ENCODE peak calls at places on chromosomes 4 and X, in seven cellular contexts. One of them, this sample, is unnamed.

GRCh38 chr4:139245590-139245989 is 34.4 kb downstream of the MGARP start:
- DNase-seq in SIG-M5: no peak
- DNase-seq in stimulated activated CD4-positive, alpha-beta T cell treated with anti-CD3 and anti-CD28 coated beads, TNF-alpha, amount 100 ng/mL, for 1 hour: no peak
- DNase-seq in amniotic epithelial cell: no peak
- DNase-seq in type B pancreatic cell: no peak
- DNase-seq in astrocyte of the spinal cord: peak
- DNase-seq in COLO829: no peak
- DNase-seq in this sample: no peak

GRCh38 chr4:89781321-89781720 is 55.6 kb downstream of the SNCA start:
- DNase-seq in SIG-M5: no peak
- DNase-seq in stimulated activated CD4-positive, alpha-beta T cell treated with anti-CD3 and anti-CD28 coated beads, TNF-alpha, amount 100 ng/mL, for 1 hour: no peak
- DNase-seq in amniotic epithelial cell: no peak
- DNase-seq in type B pancreatic cell: no peak
- DNase-seq in astrocyte of the spinal cord: no peak
- DNase-seq in COLO829: no peak
- DNase-seq in this sample: no peak

GRCh38 chrX:135000516-135000915 is 9.7 kb downstream of the SMIM10 start:
- DNase-seq in SIG-M5: no peak
- DNase-seq in stimulated activated CD4-positive, alpha-beta T cell treated with anti-CD3 and anti-CD28 coated beads, TNF-alpha, amount 100 ng/mL, for 1 hour: no peak
- DNase-seq in amniotic epithelial cell: peak
- DNase-seq in type B pancreatic cell: no peak
- DNase-seq in astrocyte of the spinal cord: no peak
- DNase-seq in COLO829: no peak
- DNase-seq in this sample: no peak

GRCh38 chr4:7389101-7389701 is 45.5 kb downstream of the PSAPL1 start:
- DNase-seq in SIG-M5: no peak
- DNase-seq in stimulated activated CD4-positive, alpha-beta T cell treated with anti-CD3 and anti-CD28 coated beads, TNF-alpha, amount 100 ng/mL, for 1 hour: no peak
- DNase-seq in amniotic epithelial cell: no peak
- DNase-seq in type B pancreatic cell: peak
- DNase-seq in astrocyte of the spinal cord: no peak
- DNase-seq in COLO829: no peak
- DNase-seq in this sample: no peak

GRCh38 chr4:15001825-15002658 is at the start of gene CPEB2:
- DNase-seq in SIG-M5: peak
- DNase-seq in stimulated activated CD4-positive, alpha-beta T cell treated with anti-CD3 and anti-CD28 coated beads, TNF-alpha, amount 100 ng/mL, for 1 hour: peak
- DNase-seq in amniotic epithelial cell: peak
- DNase-seq in type B pancreatic cell: peak
- DNase-seq in astrocyte of the spinal cord: peak
- DNase-seq in COLO829: peak
- DNase-seq in this sample: peak

GRCh38 chr4:138199568-138200235 is 42.4 kb downstream of the SLC7A11 start:
- DNase-seq in SIG-M5: no peak
- DNase-seq in stimulated activated CD4-positive, alpha-beta T cell treated with anti-CD3 and anti-CD28 coated beads, TNF-alpha, amount 100 ng/mL, for 1 hour: no peak
- DNase-seq in amniotic epithelial cell: no peak
- DNase-seq in type B pancreatic cell: no peak
- DNase-seq in astrocyte of the spinal cord: peak
- DNase-seq in COLO829: no peak
- DNase-seq in this sample: no peak

GRCh38 chrX:10633722-10634121 is 13.3 kb upstream of the MID1 start:
- DNase-seq in SIG-M5: no peak
- DNase-seq in stimulated activated CD4-positive, alpha-beta T cell treated with anti-CD3 and anti-CD28 coated beads, TNF-alpha, amount 100 ng/mL, for 1 hour: no peak
- DNase-seq in amniotic epithelial cell: peak
- DNase-seq in type B pancreatic cell: no peak
- DNase-seq in astrocyte of the spinal cord: peak
- DNase-seq in COLO829: peak
- DNase-seq in this sample: no peak

GRCh38 chr4:127997534-127998388 is 32.6 kb downstream of the ABHD18 start:
- DNase-seq in SIG-M5: peak
- DNase-seq in stimulated activated CD4-positive, alpha-beta T cell treated with anti-CD3 and anti-CD28 coated beads, TNF-alpha, amount 100 ng/mL, for 1 hour: no peak
- DNase-seq in amniotic epithelial cell: peak
- DNase-seq in type B pancreatic cell: no peak
- DNase-seq in astrocyte of the spinal cord: peak
- DNase-seq in COLO829: no peak
- DNase-seq in this sample: no peak

GRCh38 chrX:40109288-40110008 is 11.7 kb upstream of the BCOR start:
- DNase-seq in SIG-M5: no peak
- DNase-seq in stimulated activated CD4-positive, alpha-beta T cell treated with anti-CD3 and anti-CD28 coated beads, TNF-alpha, amount 100 ng/mL, for 1 hour: no peak
- DNase-seq in amniotic epithelial cell: peak
- DNase-seq in type B pancreatic cell: no peak
- DNase-seq in astrocyte of the spinal cord: peak
- DNase-seq in COLO829: no peak
- DNase-seq in this sample: no peak

GRCh38 chr4:184962125-184962638 is 56.1 kb upstream of the HELT start:
- DNase-seq in SIG-M5: no peak
- DNase-seq in stimulated activated CD4-positive, alpha-beta T cell treated with anti-CD3 and anti-CD28 coated beads, TNF-alpha, amount 100 ng/mL, for 1 hour: no peak
- DNase-seq in amniotic epithelial cell: no peak
- DNase-seq in type B pancreatic cell: no peak
- DNase-seq in astrocyte of the spinal cord: no peak
- DNase-seq in COLO829: no peak
- DNase-seq in this sample: no peak

GRCh38 chrX:13876652-13877051 is 59.8 kb upstream of the GPM6B start:
- DNase-seq in SIG-M5: no peak
- DNase-seq in stimulated activated CD4-positive, alpha-beta T cell treated with anti-CD3 and anti-CD28 coated beads, TNF-alpha, amount 100 ng/mL, for 1 hour: no peak
- DNase-seq in amniotic epithelial cell: no peak
- DNase-seq in type B pancreatic cell: no peak
- DNase-seq in astrocyte of the spinal cord: peak
- DNase-seq in COLO829: peak
- DNase-seq in this sample: no peak

GRCh38 chrX:29040160-29040559 is 452.9 kb downstream of the IL1RAPL1 start:
- DNase-seq in SIG-M5: no peak
- DNase-seq in stimulated activated CD4-positive, alpha-beta T cell treated with anti-CD3 and anti-CD28 coated beads, TNF-alpha, amount 100 ng/mL, for 1 hour: no peak
- DNase-seq in amniotic epithelial cell: no peak
- DNase-seq in type B pancreatic cell: no peak
- DNase-seq in astrocyte of the spinal cord: no peak
- DNase-seq in COLO829: no peak
- DNase-seq in this sample: no peak

GRCh38 chrX:2261838-2262678 is 238.7 kb downstream of the DHRSX start:
- DNase-seq in SIG-M5: no peak
- DNase-seq in stimulated activated CD4-positive, alpha-beta T cell treated with anti-CD3 and anti-CD28 coated beads, TNF-alpha, amount 100 ng/mL, for 1 hour: no peak
- DNase-seq in amniotic epithelial cell: no peak
- DNase-seq in type B pancreatic cell: no peak
- DNase-seq in astrocyte of the spinal cord: no peak
- DNase-seq in COLO829: no peak
- DNase-seq in this sample: no peak

GRCh38 chrX:68685722-68686683 is 38.5 kb downstream of the STARD8 start:
- DNase-seq in SIG-M5: no peak
- DNase-seq in stimulated activated CD4-positive, alpha-beta T cell treated with anti-CD3 and anti-CD28 coated beads, TNF-alpha, amount 100 ng/mL, for 1 hour: no peak
- DNase-seq in amniotic epithelial cell: peak
- DNase-seq in type B pancreatic cell: no peak
- DNase-seq in astrocyte of the spinal cord: peak
- DNase-seq in COLO829: no peak
- DNase-seq in this sample: no peak

GRCh38 chr4:73901031-73901430 is 31.8 kb downstream of the CXCL1 start:
- DNase-seq in SIG-M5: no peak
- DNase-seq in stimulated activated CD4-positive, alpha-beta T cell treated with anti-CD3 and anti-CD28 coated beads, TNF-alpha, amount 100 ng/mL, for 1 hour: no peak
- DNase-seq in amniotic epithelial cell: peak
- DNase-seq in type B pancreatic cell: no peak
- DNase-seq in astrocyte of the spinal cord: peak
- DNase-seq in COLO829: no peak
- DNase-seq in this sample: no peak

GRCh38 chrX:26871967-26872366 is 591.2 kb downstream of the PPP4R3C start:
- DNase-seq in SIG-M5: no peak
- DNase-seq in stimulated activated CD4-positive, alpha-beta T cell treated with anti-CD3 and anti-CD28 coated beads, TNF-alpha, amount 100 ng/mL, for 1 hour: no peak
- DNase-seq in amniotic epithelial cell: no peak
- DNase-seq in type B pancreatic cell: no peak
- DNase-seq in astrocyte of the spinal cord: no peak
- DNase-seq in COLO829: no peak
- DNase-seq in this sample: no peak

GRCh38 chr4:53763813-53764597 is 172.7 kb upstream of the LNX1 start:
- DNase-seq in SIG-M5: no peak
- DNase-seq in stimulated activated CD4-positive, alpha-beta T cell treated with anti-CD3 and anti-CD28 coated beads, TNF-alpha, amount 100 ng/mL, for 1 hour: no peak
- DNase-seq in amniotic epithelial cell: peak
- DNase-seq in type B pancreatic cell: no peak
- DNase-seq in astrocyte of the spinal cord: peak
- DNase-seq in COLO829: no peak
- DNase-seq in this sample: no peak

GRCh38 chrX:32170481-32170880 is 1040.9 kb downstream of the DMD start:
- DNase-seq in SIG-M5: no peak
- DNase-seq in stimulated activated CD4-positive, alpha-beta T cell treated with anti-CD3 and anti-CD28 coated beads, TNF-alpha, amount 100 ng/mL, for 1 hour: no peak
- DNase-seq in amniotic epithelial cell: no peak
- DNase-seq in type B pancreatic cell: no peak
- DNase-seq in astrocyte of the spinal cord: no peak
- DNase-seq in COLO829: no peak
- DNase-seq in this sample: no peak

GRCh38 chrX:51420610-51421009 is 75.8 kb downstream of the NUDT11 start:
- DNase-seq in SIG-M5: no peak
- DNase-seq in stimulated activated CD4-positive, alpha-beta T cell treated with anti-CD3 and anti-CD28 coated beads, TNF-alpha, amount 100 ng/mL, for 1 hour: no peak
- DNase-seq in amniotic epithelial cell: peak
- DNase-seq in type B pancreatic cell: no peak
- DNase-seq in astrocyte of the spinal cord: peak
- DNase-seq in COLO829: peak
- DNase-seq in this sample: no peak

GRCh38 chr4:128553665-128554515 is 255.6 kb upstream of the JADE1 start:
- DNase-seq in SIG-M5: no peak
- DNase-seq in stimulated activated CD4-positive, alpha-beta T cell treated with anti-CD3 and anti-CD28 coated beads, TNF-alpha, amount 100 ng/mL, for 1 hour: no peak
- DNase-seq in amniotic epithelial cell: no peak
- DNase-seq in type B pancreatic cell: no peak
- DNase-seq in astrocyte of the spinal cord: no peak
- DNase-seq in COLO829: no peak
- DNase-seq in this sample: no peak

GRCh38 chrX:100625985-100626491 is 10.6 kb downstream of the TSPAN6 start:
- DNase-seq in SIG-M5: no peak
- DNase-seq in stimulated activated CD4-positive, alpha-beta T cell treated with anti-CD3 and anti-CD28 coated beads, TNF-alpha, amount 100 ng/mL, for 1 hour: no peak
- DNase-seq in amniotic epithelial cell: no peak
- DNase-seq in type B pancreatic cell: no peak
- DNase-seq in astrocyte of the spinal cord: peak
- DNase-seq in COLO829: no peak
- DNase-seq in this sample: no peak

GRCh38 chr4:3440979-3441500 is 728 bp upstream of the HGFAC start:
- DNase-seq in SIG-M5: no peak
- DNase-seq in stimulated activated CD4-positive, alpha-beta T cell treated with anti-CD3 and anti-CD28 coated beads, TNF-alpha, amount 100 ng/mL, for 1 hour: no peak
- DNase-seq in amniotic epithelial cell: peak
- DNase-seq in type B pancreatic cell: no peak
- DNase-seq in astrocyte of the spinal cord: no peak
- DNase-seq in COLO829: no peak
- DNase-seq in this sample: no peak

GRCh38 chr4:56134272-56134671 is 185.5 kb downstream of the CEP135 start:
- DNase-seq in SIG-M5: no peak
- DNase-seq in stimulated activated CD4-positive, alpha-beta T cell treated with anti-CD3 and anti-CD28 coated beads, TNF-alpha, amount 100 ng/mL, for 1 hour: no peak
- DNase-seq in amniotic epithelial cell: peak
- DNase-seq in type B pancreatic cell: no peak
- DNase-seq in astrocyte of the spinal cord: peak
- DNase-seq in COLO829: no peak
- DNase-seq in this sample: no peak

GRCh38 chrX:57918750-57919436 is 8.6 kb upstream of the ZXDA start:
- DNase-seq in SIG-M5: no peak
- DNase-seq in stimulated activated CD4-positive, alpha-beta T cell treated with anti-CD3 and anti-CD28 coated beads, TNF-alpha, amount 100 ng/mL, for 1 hour: no peak
- DNase-seq in amniotic epithelial cell: peak
- DNase-seq in type B pancreatic cell: no peak
- DNase-seq in astrocyte of the spinal cord: peak
- DNase-seq in COLO829: no peak
- DNase-seq in this sample: no peak

GRCh38 chr4:7108660-7109059 is 40.8 kb upstream of the GRPEL1 start:
- DNase-seq in SIG-M5: no peak
- DNase-seq in stimulated activated CD4-positive, alpha-beta T cell treated with anti-CD3 and anti-CD28 coated beads, TNF-alpha, amount 100 ng/mL, for 1 hour: no peak
- DNase-seq in amniotic epithelial cell: no peak
- DNase-seq in type B pancreatic cell: no peak
- DNase-seq in astrocyte of the spinal cord: no peak
- DNase-seq in COLO829: no peak
- DNase-seq in this sample: no peak

GRCh38 chrX:39261446-39262147 is 460.3 kb downstream of the MID1IP1 start:
- DNase-seq in SIG-M5: no peak
- DNase-seq in stimulated activated CD4-positive, alpha-beta T cell treated with anti-CD3 and anti-CD28 coated beads, TNF-alpha, amount 100 ng/mL, for 1 hour: no peak
- DNase-seq in amniotic epithelial cell: peak
- DNase-seq in type B pancreatic cell: no peak
- DNase-seq in astrocyte of the spinal cord: peak
- DNase-seq in COLO829: no peak
- DNase-seq in this sample: no peak

GRCh38 chr4:28391877-28392276 is 1531.2 kb downstream of the STIM2 start:
- DNase-seq in SIG-M5: no peak
- DNase-seq in stimulated activated CD4-positive, alpha-beta T cell treated with anti-CD3 and anti-CD28 coated beads, TNF-alpha, amount 100 ng/mL, for 1 hour: no peak
- DNase-seq in amniotic epithelial cell: peak
- DNase-seq in type B pancreatic cell: no peak
- DNase-seq in astrocyte of the spinal cord: no peak
- DNase-seq in COLO829: no peak
- DNase-seq in this sample: no peak

GRCh38 chr4:124753941-124754581 is 41.5 kb upstream of the ANKRD50 start:
- DNase-seq in SIG-M5: no peak
- DNase-seq in stimulated activated CD4-positive, alpha-beta T cell treated with anti-CD3 and anti-CD28 coated beads, TNF-alpha, amount 100 ng/mL, for 1 hour: no peak
- DNase-seq in amniotic epithelial cell: no peak
- DNase-seq in type B pancreatic cell: no peak
- DNase-seq in astrocyte of the spinal cord: no peak
- DNase-seq in COLO829: no peak
- DNase-seq in this sample: no peak

GRCh38 chr4:124278477-124278876 is 434.1 kb downstream of the ANKRD50 start:
- DNase-seq in SIG-M5: no peak
- DNase-seq in stimulated activated CD4-positive, alpha-beta T cell treated with anti-CD3 and anti-CD28 coated beads, TNF-alpha, amount 100 ng/mL, for 1 hour: no peak
- DNase-seq in amniotic epithelial cell: peak
- DNase-seq in type B pancreatic cell: no peak
- DNase-seq in astrocyte of the spinal cord: peak
- DNase-seq in COLO829: peak
- DNase-seq in this sample: no peak

GRCh38 chr4:52982246-52982950 is 120.3 kb downstream of the RASL11B start:
- DNase-seq in SIG-M5: no peak
- DNase-seq in stimulated activated CD4-positive, alpha-beta T cell treated with anti-CD3 and anti-CD28 coated beads, TNF-alpha, amount 100 ng/mL, for 1 hour: no peak
- DNase-seq in amniotic epithelial cell: peak
- DNase-seq in type B pancreatic cell: no peak
- DNase-seq in astrocyte of the spinal cord: peak
- DNase-seq in COLO829: peak
- DNase-seq in this sample: no peak